ENCODE peak calls at places on chromosomes 3 and 15, in nine cellular contexts. R is body of pancreas; L is NB4; H is CD8-positive, alpha-beta T cell; V is A549; C is left ventricle myocardium inferior; F is endothelial cell; Z is fibroblast of the aortic adventitia; D is brain microvascular endothelial cell. J is an unnamed sample.

GRCh38 chr3:162973518-162973917 is 1476.9 kb downstream of the OTOL1 start:
- DNase-seq in L (no peak), H (no peak), D (no peak), V (no peak), F (no peak), C (no peak), Z (no peak), R (no peak), J (no peak)

GRCh38 chr3:184155644-184156521 is 706 bp downstream of the DVL3 start:
- DNase-seq in D (no peak), F (no peak), L (peak; percentile 41), V (no peak), Z (no peak), R (peak; percentile 43), C (no peak), H (peak; percentile 40), J (peak; percentile 49)

GRCh38 chr3:16177962-16178627 is 3.6 kb downstream of the GALNT15 start:
- DNase-seq in L (peak; percentile 69), F (peak; percentile 91), C (peak; percentile 83), H (peak; percentile 38), Z (peak; percentile 91), D (peak; percentile 82), V (peak; percentile 83), R (peak; percentile 83), J (peak; percentile 83)

GRCh38 chr3:56894912-56895431 is 93.2 kb upstream of the ARHGEF3 start:
- DNase-seq in L (no peak), D (peak; percentile 52), H (peak; percentile 28), C (no peak), V (no peak), F (no peak), Z (peak; percentile 81), R (no peak), J (no peak)

GRCh38 chr3:15602146-15602536 is 596 bp downstream of the BTD start:
- DNase-seq in D (no peak), C (no peak), H (no peak), F (no peak), Z (no peak), V (no peak), L (no peak), R (no peak), J (no peak)

GRCh38 chr15:59555696-59556095 is 55.9 kb upstream of the GCNT3 start:
- DNase-seq in D (peak; percentile 4), R (no peak), H (no peak), Z (peak; percentile 68), C (no peak), V (peak; percentile 83), F (no peak), L (no peak), J (peak; percentile 33)

GRCh38 chr3:171320721-171321120 is 139.5 kb downstream of the TNIK start:
- DNase-seq in H (no peak), V (no peak), C (no peak), F (no peak), R (no peak), D (peak; percentile 29), L (peak; percentile 42), Z (peak; percentile 54), J (no peak)

GRCh38 chr3:87771338-87772059 is 287.3 kb downstream of the CGGBP1 start:
- DNase-seq in H (peak; percentile 29), C (no peak), F (peak; percentile 26), D (peak; percentile 36), R (peak; percentile 35), V (peak; percentile 57), L (peak; percentile 59), Z (peak; percentile 60), J (peak; percentile 35)

GRCh38 chr3:72661115-72661457 is 187.2 kb downstream of the SHQ1 start:
- DNase-seq in L (no peak), D (no peak), F (no peak), V (peak; percentile 76), H (no peak), R (peak; percentile 94), C (peak; percentile 69), Z (peak; percentile 96), J (peak; percentile 82)

GRCh38 chr3:149332781-149333517 is 487 bp downstream of the TM4SF18 start:
- DNase-seq in Z (no peak), L (no peak), V (peak; percentile 24), H (no peak), C (no peak), F (no peak), D (no peak), R (no peak), J (no peak)

GRCh38 chr15:29070471-29071192 is 184.9 kb downstream of the APBA2 start:
- DNase-seq in R (no peak), Z (no peak), C (no peak), V (no peak), H (no peak), L (no peak), D (no peak), F (no peak), J (no peak)

GRCh38 chr3:28634019-28634418 is 285.4 kb upstream of the AZI2 start:
- DNase-seq in V (no peak), D (no peak), L (no peak), Z (no peak), C (no peak), R (no peak), F (no peak), H (no peak), J (no peak)

GRCh38 chr3:63861306-63861705 is 2.3 kb downstream of the THOC7 start:
- DNase-seq in V (no peak), Z (no peak), C (no peak), L (no peak), D (no peak), R (no peak), H (no peak), F (no peak), J (no peak)

GRCh38 chr15:49438970-49439631 is 16.1 kb downstream of the FGF7 start:
- DNase-seq in C (peak; percentile 31), D (no peak), V (no peak), R (no peak), Z (peak; percentile 52), L (peak; percentile 92), H (no peak), F (peak; percentile 5), J (no peak)

GRCh38 chr3:67595424-67595823 is 59.0 kb downstream of the SUCLG2 start:
- DNase-seq in F (no peak), R (no peak), L (no peak), Z (no peak), H (no peak), V (no peak), C (no peak), D (no peak), J (no peak)

GRCh38 chr3:18739098-18739431 is 313.9 kb upstream of the SATB1 start:
- DNase-seq in C (no peak), R (no peak), V (no peak), D (no peak), L (peak; percentile 48), H (no peak), Z (no peak), F (no peak), J (no peak)

GRCh38 chr15:94387854-94388441 is 156.6 kb downstream of the MCTP2 start:
- DNase-seq in C (no peak), Z (no peak), R (no peak), L (peak; percentile 47), H (no peak), F (no peak), V (no peak), D (no peak), J (no peak)

GRCh38 chr3:115659861-115660260 is 36.6 kb downstream of the GAP43 start:
- DNase-seq in C (no peak), F (no peak), R (no peak), D (no peak), L (no peak), Z (peak; percentile 46), H (no peak), V (no peak), J (no peak)

GRCh38 chr3:37559461-37559860 is 302.2 kb upstream of the CTDSPL start:
- DNase-seq in V (no peak), F (no peak), D (no peak), C (no peak), L (no peak), H (no peak), Z (peak; percentile 7), R (no peak), J (no peak)

GRCh38 chr3:187737401-187738088 is 7.7 kb downstream of the BCL6 start:
- DNase-seq in H (peak; percentile 36), L (peak; percentile 20), V (peak; percentile 19), Z (peak; percentile 75), F (peak; percentile 74), D (peak; percentile 64), C (peak; percentile 79), R (peak; percentile 68), J (peak; percentile 70)

GRCh38 chr15:90046846-90047481 is 45.8 kb downstream of the ZNF710 start:
- DNase-seq in F (no peak), L (no peak), Z (no peak), H (no peak), V (no peak), C (no peak), D (no peak), R (peak; percentile 85), J (peak; percentile 87)

GRCh38 chr15:36808401-36809160 is 229.2 kb downstream of the CDIN1 start:
- DNase-seq in Z (peak; percentile 81), R (peak; percentile 61), H (no peak), D (peak; percentile 20), V (peak; percentile 13), L (no peak), F (no peak), C (no peak), J (no peak)
- TF ChIP-seq CTCF in Z (no peak), R (no peak), H (no peak), D (no peak), V (no peak), L (no peak), F (no peak), C (no peak), J (no peak)

DNA sequence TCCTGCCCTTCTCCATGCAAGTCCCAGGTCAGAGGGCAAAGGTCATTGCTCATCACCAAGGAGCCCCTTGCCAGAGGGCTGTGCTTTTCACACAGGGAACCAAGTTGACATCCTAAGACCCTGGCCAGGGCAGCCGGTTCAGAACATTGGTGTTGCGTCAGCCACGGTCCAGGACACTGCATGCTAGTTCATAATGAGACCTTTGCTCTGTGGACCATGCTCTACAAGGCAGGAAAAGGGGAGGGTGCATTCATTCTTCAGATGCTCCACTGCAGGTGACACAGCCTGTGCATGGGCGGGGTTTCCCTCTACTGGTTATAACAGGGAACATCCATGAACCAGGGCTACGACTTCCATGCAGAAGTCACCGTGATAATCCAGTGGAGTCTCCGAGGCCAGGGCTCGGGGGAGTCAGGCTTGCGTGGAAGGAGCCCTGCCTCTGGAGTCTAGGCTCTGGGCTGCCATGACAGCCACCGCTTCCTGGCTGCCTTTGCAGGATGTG is 81.6 kb downstream of the OCA2 start:
- DNase-seq in R (no peak), C (no peak), D (no peak), Z (no peak), L (peak; percentile 7), H (no peak), F (no peak), V (peak; percentile 19), J (no peak)
- TF ChIP-seq CTCF in R (no peak), C (peak; percentile 37), D (peak; percentile 39), Z (no peak), L (peak; percentile 7), H (no peak), F (peak; percentile 25), V (no peak), J (no peak)

GRCh38 chr15:67341539-67341938 is 87.0 kb downstream of the IQCH start:
- DNase-seq in V (no peak), R (no peak), F (no peak), C (no peak), D (no peak), L (no peak), H (no peak), Z (no peak), J (no peak)
- TF ChIP-seq CTCF in V (no peak), R (no peak), F (no peak), C (no peak), D (no peak), L (no peak), H (no peak), Z (no peak), J (no peak)

GRCh38 chr3:39406368-39407258 is at the start of gene RPSA:
- DNase-seq in F (peak; percentile 90), R (peak; percentile 96), L (peak; percentile 99), H (peak; percentile 98), C (peak; percentile 93), V (peak; percentile 96), D (peak; percentile 96), Z (peak; percentile 97), J (peak; percentile 95)
- TF ChIP-seq CTCF in F (no peak), R (no peak), L (peak; percentile 34), H (peak; percentile 45), C (peak; percentile 41), V (peak; percentile 5), D (peak; percentile 43), Z (peak; percentile 23), J (peak; percentile 18)

J was measured in Calu3.